ENCODE peak calls at places on chromosomes 12 and 14, in six cellular contexts. S is glutamatergic neuron, Y is colonic mucosa, L is BJ, A is sigmoid colon, K is GM06990. J is an unnamed sample.

GRCh38 chr12:2248087-2248900 is 195.5 kb downstream of the CACNA1C start:
- DNase-seq in S (no peak), Y (no peak), L (no peak), A (peak; percentile 90), K (peak; percentile 36), J (peak; percentile 15)

GRCh38 chr12:53703746-53704145 is 23.5 kb downstream of the CALCOCO1 start:
- DNase-seq in S (no peak), Y (no peak), L (no peak), A (no peak), K (no peak), J (no peak)

GRCh38 chr12:57657744-57658143 is 24.7 kb upstream of the B4GALNT1 start:
- DNase-seq in S (no peak), Y (no peak), L (no peak), A (peak; percentile 66), K (no peak), J (no peak)

GRCh38 chr12:121005346-121005815 is 10.9 kb downstream of the C12orf43 start:
- DNase-seq in S (peak; percentile 74), Y (peak; percentile 67), L (no peak), A (no peak), K (peak; percentile 46), J (peak; percentile 60)

GRCh38 chr12:49543221-49543913 is 4.5 kb downstream of the KCNH3 start:
- DNase-seq in S (no peak), Y (no peak), L (no peak), A (no peak), K (no peak), J (no peak)

GRCh38 chr14:69848903-69849391 is 30.3 kb upstream of the SMOC1 start:
- DNase-seq in S (no peak), Y (no peak), L (no peak), A (no peak), K (no peak), J (no peak)

GRCh38 chr14:102949062-102949800 is 26.8 kb downstream of the AMN start:
- DNase-seq in S (no peak), Y (no peak), L (peak; percentile 32), A (no peak), K (no peak), J (no peak)

GRCh38 chr14:96080571-96080970 is 41.4 kb downstream of the C14orf132 start:
- DNase-seq in S (no peak), Y (no peak), L (no peak), A (peak; percentile 28), K (no peak), J (no peak)

GRCh38 chr14:58428011-58428807 is 690 bp downstream of the KIAA0586 start:
- DNase-seq in S (no peak), Y (peak; percentile 43), L (peak; percentile 19), A (no peak), K (no peak), J (peak; percentile 57)

GRCh38 chr12:67366530-67367196 is 97.5 kb downstream of the CAND1 start:
- DNase-seq in S (no peak), Y (no peak), L (peak; percentile 96), A (no peak), K (no peak), J (no peak)

GRCh38 chr12:24848941-24849477 is 99.9 kb downstream of the BCAT1 start:
- DNase-seq in S (no peak), Y (no peak), L (no peak), A (no peak), K (no peak), J (no peak)

GRCh38 chr14:32702571-32702970 is 236.1 kb upstream of the NPAS3 start:
- DNase-seq in S (no peak), Y (peak; percentile 18), L (no peak), A (peak; percentile 76), K (no peak), J (peak; percentile 43)

GRCh38 chr12:33786532-33786931 is 235.8 kb upstream of the ALG10 start:
- DNase-seq in S (no peak), Y (no peak), L (no peak), A (no peak), K (no peak), J (no peak)

GRCh38 chr12:75529826-75530225 is 18.4 kb upstream of the KRR1 start:
- DNase-seq in S (no peak), Y (no peak), L (no peak), A (no peak), K (no peak), J (no peak)

GRCh38 chr14:99381688-99382060 is 99.0 kb downstream of the SETD3 start:
- DNase-seq in S (no peak), Y (no peak), L (no peak), A (no peak), K (no peak), J (no peak)

GRCh38 chr12:119940881-119941280 is 48.2 kb upstream of the BICDL1 start:
- DNase-seq in S (no peak), Y (peak; percentile 19), L (no peak), A (no peak), K (no peak), J (no peak)

GRCh38 chr14:21494902-21495762 is 16.0 kb downstream of the METTL3 start:
- DNase-seq in S (no peak), Y (no peak), L (no peak), A (no peak), K (no peak), J (no peak)

GRCh38 chr12:52945389-52946232 is 3.3 kb upstream of the KRT18 start:
- DNase-seq in S (no peak), Y (peak; percentile 65), L (no peak), A (no peak), K (no peak), J (no peak)

GRCh38 chr14:85414142-85414541 is 115.8 kb upstream of the FLRT2 start:
- DNase-seq in S (no peak), Y (no peak), L (no peak), A (no peak), K (no peak), J (no peak)

GRCh38 chr12:104384141-104384880 is 72.4 kb upstream of the CHST11 start:
- DNase-seq in S (no peak), Y (peak; percentile 25), L (no peak), A (no peak), K (no peak), J (no peak)

GRCh38 chr14:95133282-95133681 is 24.0 kb downstream of the DICER1 start:
- DNase-seq in S (no peak), Y (no peak), L (no peak), A (no peak), K (no peak), J (no peak)

GRCh38 chr12:101597164-101597563 is 2.4 kb downstream of the MYBPC1 start:
- DNase-seq in S (no peak), Y (no peak), L (no peak), A (no peak), K (no peak), J (no peak)

GRCh38 chr12:122847921-122848421 is 12.7 kb downstream of the HIP1R start:
- DNase-seq in S (no peak), Y (no peak), L (no peak), A (no peak), K (no peak), J (no peak)

GRCh38 chr12:67774983-67775587 is 126.5 kb downstream of the DYRK2 start:
- DNase-seq in S (no peak), Y (no peak), L (no peak), A (no peak), K (no peak), J (no peak)

GRCh38 chr12:32454866-32455265 is 55.5 kb downstream of the FGD4 start:
- DNase-seq in S (no peak), Y (no peak), L (no peak), A (no peak), K (no peak), J (no peak)
- TF ChIP-seq CTCF in S (no peak), Y (no peak), L (no peak), A (no peak), K (no peak), J (no peak)

GRCh38 chr14:30185832-30186231 is 258.2 kb upstream of the PRKD1 start:
- DNase-seq in S (no peak), Y (no peak), L (no peak), A (no peak), K (no peak), J (no peak)
- TF ChIP-seq CTCF in S (peak; percentile 64), Y (no peak), L (peak; percentile 15), A (no peak), K (no peak), J (no peak)

DNA sequence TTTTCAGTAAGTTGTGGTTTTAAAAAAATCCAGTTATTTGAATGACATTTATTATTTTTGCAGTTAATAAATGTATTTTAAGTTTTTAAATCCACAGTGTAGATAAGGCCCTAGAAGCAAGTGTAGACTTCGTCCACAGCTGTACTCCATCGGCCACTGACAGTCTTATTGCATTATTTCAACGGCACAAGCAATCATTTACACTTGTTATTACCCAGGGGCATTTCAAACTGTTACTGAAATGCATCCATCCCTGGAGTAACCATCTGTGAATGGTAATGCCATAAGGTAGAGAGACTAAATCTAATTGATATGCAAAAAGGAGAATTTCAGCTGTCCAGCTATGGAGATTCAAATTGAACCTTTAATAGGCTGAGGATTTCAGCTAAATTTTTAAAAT is 48.4 kb downstream of the BICD1 start:
- DNase-seq in S (no peak), Y (no peak), L (no peak), A (no peak), K (no peak), J (no peak)
- TF ChIP-seq CTCF in S (no peak), Y (no peak), L (no peak), A (no peak), K (no peak), J (no peak)

DNA sequence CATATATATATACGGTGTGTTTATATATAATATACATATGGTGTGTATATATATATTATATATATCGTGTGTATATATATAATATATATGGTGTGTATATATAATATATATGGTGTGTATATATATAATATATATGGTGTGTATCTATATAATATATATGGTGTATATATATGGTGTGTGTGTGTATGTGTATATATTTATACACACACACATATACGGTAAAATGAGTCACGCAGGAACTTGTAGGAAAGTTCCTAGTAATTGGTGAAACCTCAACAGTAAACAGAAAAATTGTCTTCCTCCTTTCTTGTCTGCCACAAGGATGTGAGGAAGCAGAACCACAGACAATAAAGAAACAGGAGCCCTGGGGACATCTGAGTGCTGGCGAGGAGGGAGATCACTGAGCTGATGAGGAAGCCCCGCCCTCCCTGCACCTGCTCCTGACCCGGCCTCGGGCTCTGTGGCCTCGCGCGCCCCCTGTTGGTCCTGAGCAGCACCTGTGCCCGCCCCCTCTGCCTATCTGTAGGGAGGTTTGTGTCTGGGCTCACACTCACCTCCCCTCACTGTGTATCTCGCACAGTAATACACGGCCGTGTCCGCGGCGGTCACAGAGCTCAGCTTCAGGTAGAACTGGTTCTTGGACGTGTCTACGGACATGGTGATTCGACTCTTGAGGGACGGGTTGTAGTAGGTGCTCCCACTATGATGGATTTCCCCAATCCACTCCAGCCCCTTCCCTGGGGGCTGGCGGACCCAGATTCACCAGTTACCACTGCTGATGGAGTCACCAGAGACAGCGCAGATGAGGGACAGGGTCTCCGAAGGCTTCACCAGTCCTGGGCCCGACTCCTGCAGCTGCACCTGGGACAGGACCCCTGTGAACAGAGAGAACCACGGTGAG is 1079.4 kb downstream of the TMEM121 start:
- DNase-seq in S (no peak), Y (peak; percentile 47), L (no peak), A (no peak), K (peak; percentile 80), J (peak; percentile 72)
- TF ChIP-seq CTCF in S (no peak), Y (no peak), L (no peak), A (no peak), K (peak; percentile 81), J (peak; percentile 69)